ENCODE peak calls at places on chromosomes 11 and 22, in five cellular contexts. P is IMR-90, H is H9, Z is mesenchymal stem cell, W is H1. U is an unnamed sample.

GRCh38 chr22:36222887-36223450 is 16.4 kb downstream of the APOL2 start:
- DNase-seq in P (no peak), W (no peak), Z (no peak), H (no peak), U (no peak)

GRCh38 chr11:75577198-75577597 is 15.1 kb downstream of the SERPINH1 start:
- DNase-seq in H (peak; percentile 56), P (peak; percentile 38), Z (peak; percentile 40), W (no peak), U (no peak)

GRCh38 chr11:65437436-65438227 is 15.0 kb downstream of the NEAT1 start:
- DNase-seq in Z (peak; percentile 79), P (peak; percentile 41), W (no peak), H (no peak), U (no peak)

GRCh38 chr11:16555956-16556355 is 182.5 kb upstream of the C11orf58 start:
- DNase-seq in W (no peak), Z (no peak), H (no peak), P (no peak), U (no peak)

GRCh38 chr22:22901578-22902218 is 14.1 kb downstream of the IGLL5 start:
- DNase-seq in H (no peak), Z (no peak), W (no peak), P (no peak), U (no peak)

GRCh38 chr11:129313588-129314288 is 61.9 kb upstream of the BARX2 start:
- DNase-seq in W (no peak), H (no peak), Z (no peak), P (peak; percentile 49), U (no peak)

GRCh38 chr11:83034673-83035014 is 37.1 kb downstream of the RAB30 start:
- DNase-seq in P (no peak), H (no peak), Z (no peak), W (no peak), U (no peak)

GRCh38 chr11:38100836-38101235 is 1502.8 kb upstream of the RAG2 start:
- DNase-seq in W (no peak), Z (no peak), H (no peak), P (no peak), U (no peak)

GRCh38 chr11:13214276-13214865 is 63.2 kb upstream of the BMAL1 start:
- DNase-seq in P (no peak), H (no peak), W (no peak), Z (no peak), U (no peak)

DNA sequence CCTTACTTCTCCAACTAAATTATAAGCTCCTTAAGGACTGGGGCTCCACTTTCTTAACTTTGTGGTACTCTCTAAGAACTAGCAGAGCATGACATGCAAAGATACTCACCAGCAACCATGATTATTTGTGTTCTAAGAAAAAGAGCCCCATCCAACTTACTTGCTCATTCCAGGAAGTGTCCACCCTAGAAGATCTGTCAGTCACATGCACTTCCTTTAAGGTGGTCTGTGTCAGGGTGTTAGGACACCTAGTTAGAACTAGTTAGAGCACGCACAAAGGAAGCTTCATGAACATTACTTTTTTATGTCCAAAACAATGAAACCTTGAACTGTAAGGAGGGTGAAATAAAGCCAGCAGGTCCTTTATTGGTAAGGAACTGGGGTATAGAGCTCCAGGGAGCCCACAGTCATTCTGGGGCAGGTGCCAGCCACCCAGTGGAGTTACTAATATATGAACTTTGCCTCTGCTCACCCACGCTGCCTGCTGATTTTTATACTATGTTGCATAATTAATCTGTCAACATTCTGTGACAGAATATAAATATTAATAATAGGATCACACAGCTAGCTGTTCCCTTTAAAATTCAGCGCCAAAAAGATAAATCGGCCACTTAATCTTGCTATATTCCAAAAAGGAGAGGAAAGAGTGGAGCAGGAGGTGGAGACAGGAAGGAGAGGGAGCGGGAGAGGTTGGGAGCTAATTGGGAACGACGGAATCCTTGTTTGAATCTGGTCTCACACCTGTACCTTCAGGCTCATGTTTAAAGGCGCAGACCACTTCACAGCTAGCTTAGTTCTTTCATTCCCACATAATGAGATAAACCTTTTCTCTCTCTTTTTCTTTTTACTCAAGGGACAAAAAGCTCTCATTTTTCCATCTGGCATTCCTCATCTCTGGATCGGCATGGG is 755.0 kb downstream of the OPCML start:
- DNase-seq in W (no peak), H (no peak), Z (no peak), P (no peak), U (no peak)
- H3K18ac ChIP-seq in W (peak overlapping the region; percentile 25), H (no peak overlapping the region), Z (no peak overlapping the region), P (no peak overlapping the region), U (no peak overlapping the region)

GRCh38 chr11:6609502-6610015 is 2.5 kb downstream of the TAF10 start:
- DNase-seq in W (no peak), Z (no peak), H (peak; percentile 2), P (no peak), U (no peak)

GRCh38 chr11:6608726-6609501 is 3.1 kb downstream of the TAF10 start:
- DNase-seq in Z (peak; percentile 19), H (peak; percentile 20), W (no peak), P (no peak), U (no peak)

GRCh38 chr11:6612008-6612815 is at the start of gene TAF10:
- DNase-seq in W (no peak), Z (peak; percentile 98), P (peak; percentile 96), H (peak; percentile 96), U (peak; percentile 90)

GRCh38 chr11:6611092-6612007 is 666 bp downstream of the TAF10 start:
- DNase-seq in P (peak; percentile 21), H (peak; percentile 27), W (no peak), Z (peak; percentile 34), U (no peak)

DNA sequence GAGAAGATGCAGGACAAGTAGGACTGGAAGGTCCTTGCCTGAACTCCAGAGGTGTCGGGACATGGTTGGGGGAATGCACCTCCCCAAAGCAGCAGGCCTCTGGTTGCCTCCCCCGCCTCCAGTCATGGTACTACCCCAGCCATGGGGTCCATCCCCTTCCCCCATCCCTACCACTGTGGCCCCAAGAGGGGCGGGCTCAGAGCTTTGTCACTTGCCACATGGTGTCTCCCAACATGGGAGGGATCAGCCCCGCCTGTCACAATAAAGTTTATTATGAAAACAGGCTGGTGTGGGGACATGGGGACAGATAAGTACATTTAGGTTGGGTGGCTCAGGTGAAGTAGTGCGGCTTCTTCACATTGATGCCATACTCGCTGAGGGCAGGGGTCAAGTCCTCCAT is 1.4 kb downstream of the TAF10 start:
- DNase-seq in W (no peak), P (no peak), H (peak; percentile 26), Z (no peak), U (no peak)
- H3K18ac ChIP-seq in W (no peak overlapping the region), P (no peak overlapping the region), H (no peak overlapping the region), Z (no peak overlapping the region), U (no peak overlapping the region)

DNA sequence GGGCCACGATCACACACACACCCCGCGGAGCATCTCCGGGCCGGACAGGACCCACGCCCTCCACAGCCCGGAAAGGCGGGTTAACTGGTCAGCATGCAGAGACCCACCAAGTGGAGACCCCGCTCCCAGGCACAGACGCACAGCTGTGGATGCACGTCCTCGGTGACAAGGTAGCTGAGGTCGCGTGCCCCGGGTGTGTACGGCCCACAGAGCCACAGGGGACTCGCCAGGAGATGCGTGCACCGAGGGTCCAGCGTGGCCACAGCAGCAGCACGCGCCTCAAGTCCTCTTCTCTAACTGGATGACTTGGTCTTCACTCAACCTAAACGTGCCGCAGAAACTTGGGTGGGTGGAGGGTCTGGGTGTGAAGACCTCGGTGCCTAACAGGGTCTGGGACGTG is 5.5 kb downstream of the H19 start:
- DNase-seq in P (no peak), Z (no peak), W (no peak), H (no peak), U (no peak)
- H3K18ac ChIP-seq in P (no peak overlapping the region), Z (peak overlapping the region; percentile 25), W (no peak overlapping the region), H (no peak overlapping the region), U (no peak overlapping the region)

GRCh38 chr11:86469491-86470388 is 95.1 kb downstream of the CCDC81 start:
- DNase-seq in H (no peak), Z (peak; percentile 20), W (no peak), P (no peak), U (no peak)
- H3K18ac ChIP-seq in H (no peak overlapping the region), Z (peak overlapping the region; percentile 70), W (no peak overlapping the region), P (no peak overlapping the region), U (peak overlapping the region; percentile 38)

GRCh38 chr22:28969401-28970168 is 86.2 kb downstream of the ZNRF3 start:
- DNase-seq in P (no peak), H (no peak), W (no peak), Z (no peak), U (no peak)
- H3K18ac ChIP-seq in P (no peak overlapping the region), H (no peak overlapping the region), W (no peak overlapping the region), Z (no peak overlapping the region), U (no peak overlapping the region)

GRCh38 chr22:31604137-31604705 is 57.8 kb downstream of the PISD start:
- DNase-seq in H (no peak), P (no peak), Z (no peak), W (no peak), U (no peak)

GRCh38 chr22:31603081-31603525 is 58.9 kb downstream of the PISD start:
- DNase-seq in H (no peak), P (no peak), Z (no peak), W (no peak), U (no peak)

GRCh38 chr22:31605851-31606585 is 56.0 kb downstream of the PISD start:
- DNase-seq in W (no peak), P (no peak), H (no peak), Z (no peak), U (no peak)

GRCh38 chr22:31603574-31603973 is 58.4 kb downstream of the PISD start:
- DNase-seq in P (no peak), W (no peak), H (no peak), Z (no peak), U (no peak)

GRCh38 chr22:31604746-31605705 is 57.0 kb downstream of the PISD start:
- DNase-seq in Z (no peak), H (no peak), W (no peak), P (no peak), U (no peak)
- H3K18ac ChIP-seq in Z (peak overlapping the region; percentile 95), H (no peak overlapping the region), W (no peak overlapping the region), P (no peak overlapping the region), U (no peak overlapping the region)